ENCODE peak calls at places on chromosomes 12 and 14, in seven cellular contexts. D is H1; E is AML-193; Z is activated naive CD4-positive, alpha-beta T cell treated with anti-CD3 and anti-CD28 coated beads, Interleukin-2, amount 10 ng/mL, durations not matched to agents 7 days and 5 days; X is HFFc6; G is naive thymus-derived CD4-positive, alpha-beta T cell; Q is T-helper 2 cell. T is an unnamed sample.

GRCh38 chr12:1356285-1356684 is 238.1 kb downstream of the FBXL14 start:
- DNase-seq in Q (no peak), E (no peak), D (no peak), G (no peak), Z (no peak), X (no peak), T (no peak)

GRCh38 chr14:97219356-97220017 is 422.3 kb downstream of the VRK1 start:
- DNase-seq in Z (peak; percentile 35), Q (no peak), E (no peak), D (peak; percentile 50), X (no peak), G (no peak), T (no peak)

GRCh38 chr12:130137141-130138018 is 24.9 kb upstream of the FZD10 start:
- DNase-seq in D (no peak), Z (no peak), G (no peak), X (no peak), E (no peak), Q (no peak), T (no peak)

GRCh38 chr14:95533391-95533821 is 1.4 kb upstream of the GLRX5 start:
- DNase-seq in E (peak; percentile 54), X (peak; percentile 45), D (no peak), Z (peak; percentile 46), G (no peak), Q (no peak), T (no peak)

GRCh38 chr12:47892819-47893218 is 12.0 kb downstream of the VDR start:
- DNase-seq in G (no peak), Z (no peak), Q (no peak), E (no peak), D (no peak), X (no peak), T (no peak)

GRCh38 chr12:113940357-113940756 is 25.8 kb downstream of the RBM19 start:
- DNase-seq in D (peak; percentile 51), X (no peak), Q (no peak), E (no peak), G (no peak), Z (no peak), T (no peak)

GRCh38 chr14:98513558-98513957 is 758.4 kb downstream of the BCL11B start:
- DNase-seq in E (no peak), Q (no peak), D (no peak), Z (no peak), G (no peak), X (no peak), T (no peak)

GRCh38 chr12:24072302-24072701 is 122.8 kb upstream of the SOX5 start:
- DNase-seq in X (no peak), Z (no peak), E (no peak), D (no peak), Q (no peak), G (no peak), T (no peak)